ENCODE peak calls at places on chromosomes 3 and 15, in nine cellular contexts. F is fibroblast of lung, Y is heart left ventricle, X is AG04450, Q is heart right ventricle, H is cardiac fibroblast, W is PC-9, C is lung, O is AG10803. B is an unnamed sample.

GRCh38 chr15:82709081-82709420 is 624 bp downstream of the AP3B2 start:
- DNase-seq in C (no peak), Y (no peak), W (no peak), H (peak; percentile 3), F (peak; percentile 8), Q (no peak), O (no peak), X (no peak), B (no peak)

GRCh38 chr3:126746395-126747177 is 42.5 kb downstream of the CHCHD6 start:
- DNase-seq in Q (peak; percentile 75), X (no peak), H (peak; percentile 76), Y (peak; percentile 84), W (peak; percentile 66), F (peak; percentile 84), C (peak; percentile 65), O (peak; percentile 25), B (peak; percentile 65)

GRCh38 chr15:73240864-73241499 is 127.8 kb downstream of the HCN4 start:
- DNase-seq in Q (peak; percentile 67), W (peak; percentile 53), X (peak; percentile 43), O (peak; percentile 61), C (peak; percentile 60), Y (peak; percentile 55), F (peak; percentile 46), H (peak; percentile 76), B (peak; percentile 29)

GRCh38 chr3:130423064-130423463 is 77.6 kb downstream of the COL6A5 start:
- DNase-seq in Q (no peak), W (no peak), O (no peak), F (no peak), X (no peak), H (no peak), C (no peak), Y (no peak), B (no peak)

GRCh38 chr15:37891754-37892368 is 42.6 kb upstream of the TMCO5A start:
- DNase-seq in C (no peak), Q (no peak), H (peak; percentile 64), Y (no peak), F (peak; percentile 47), W (peak; percentile 14), X (peak; percentile 37), O (peak; percentile 57), B (peak; percentile 50)

GRCh38 chr3:72343078-72343477 is 505.2 kb downstream of the SHQ1 start:
- DNase-seq in W (no peak), Q (no peak), Y (no peak), C (no peak), X (no peak), F (peak; percentile 77), O (peak; percentile 43), H (peak; percentile 59), B (peak; percentile 55)

GRCh38 chr3:98513136-98513535 is 9.6 kb downstream of the CLDND1 start:
- DNase-seq in F (peak; percentile 23), X (no peak), H (peak; percentile 92), C (no peak), Y (no peak), W (peak; percentile 81), Q (no peak), O (peak; percentile 73), B (peak; percentile 76)

GRCh38 chr15:82540984-82541431 is 751 bp upstream of the RPS17 start:
- DNase-seq in O (no peak), C (peak; percentile 37), X (no peak), F (peak; percentile 29), H (no peak), Y (no peak), W (peak; percentile 21), Q (no peak), B (peak; percentile 47)

GRCh38 chr15:51841401-51842040 is 12.1 kb downstream of the TMOD3 start:
- DNase-seq in F (no peak), Y (no peak), O (no peak), C (no peak), H (no peak), Q (no peak), X (no peak), W (no peak), B (no peak)

GRCh38 chr3:183701744-183702143 is 4.1 kb downstream of the YEATS2 start:
- DNase-seq in F (no peak), O (no peak), H (no peak), W (no peak), X (no peak), Y (no peak), Q (no peak), C (no peak), B (no peak)

GRCh38 chr3:122353215-122353614 is 28.2 kb downstream of the CSTA start:
- DNase-seq in Q (no peak), W (no peak), H (no peak), O (no peak), X (no peak), F (no peak), C (no peak), Y (no peak), B (peak; percentile 13)

GRCh38 chr3:148790841-148791240 is 36.8 kb upstream of the CPB1 start:
- DNase-seq in H (peak; percentile 49), Q (peak; percentile 27), F (peak; percentile 65), W (no peak), X (no peak), O (peak; percentile 27), C (no peak), Y (no peak), B (no peak)

GRCh38 chr15:94524565-94524964 is 293.2 kb downstream of the MCTP2 start:
- DNase-seq in C (no peak), Y (no peak), X (no peak), H (no peak), W (no peak), Q (no peak), O (no peak), F (no peak), B (no peak)

DNA sequence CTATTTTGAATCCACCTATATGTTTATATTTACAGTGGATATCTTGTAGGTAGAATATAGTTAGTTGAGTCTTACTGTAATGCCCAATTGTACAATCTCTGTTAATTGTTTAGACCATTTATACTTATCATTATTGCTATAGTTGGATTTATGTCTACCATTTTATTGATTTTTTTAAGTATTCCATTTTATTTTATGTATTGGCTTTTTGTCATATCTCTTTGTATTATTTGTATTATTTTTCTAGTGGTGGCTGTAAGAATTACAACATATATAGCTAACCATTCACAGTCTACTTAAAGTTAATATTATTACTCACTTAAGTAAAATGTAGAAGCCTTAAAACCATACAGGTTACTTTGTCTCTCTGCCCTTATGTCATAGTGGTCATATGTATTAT is 46.1 kb downstream of the SLC2A2 start:
- DNase-seq in W (no peak), C (no peak), O (no peak), H (no peak), X (no peak), Q (no peak), Y (no peak), F (no peak), B (no peak)
- H3K4me3 ChIP-seq in W (no peak overlapping the region), C (no peak overlapping the region), O (no peak overlapping the region), H (no peak overlapping the region), X (no peak overlapping the region), Q (no peak overlapping the region), Y (no peak overlapping the region), F (no peak overlapping the region), B (no peak overlapping the region)

GRCh38 chr3:76646921-76647562 is 392.9 kb upstream of the ROBO2 start:
- DNase-seq in W (no peak), C (no peak), H (no peak), Q (no peak), X (no peak), O (no peak), F (no peak), Y (no peak), B (no peak)
- TF ChIP-seq CTCF in W (no peak), C (no peak), H (no peak), Q (no peak), X (peak; percentile 12), O (no peak), F (no peak), Y (no peak), B (no peak)

DNA sequence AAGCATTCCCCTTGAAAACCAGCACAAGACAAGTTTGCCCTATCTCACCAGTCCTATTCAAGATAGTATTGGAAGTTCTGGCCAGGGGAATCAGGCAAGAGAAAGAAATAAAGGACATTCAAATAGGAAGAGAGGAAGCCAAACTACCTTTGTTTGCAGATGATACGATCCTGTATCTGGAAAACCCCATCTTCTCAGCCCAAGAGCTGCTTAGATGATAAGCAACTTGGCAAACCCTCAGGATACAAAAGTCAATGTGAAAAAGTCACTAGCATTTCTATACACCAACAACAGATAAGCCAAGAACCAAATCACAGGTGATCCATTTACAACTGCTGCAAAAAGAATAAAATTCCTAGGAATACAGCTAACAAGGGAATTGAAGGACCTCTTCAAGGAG is 403.7 kb upstream of the AZI2 start:
- DNase-seq in X (no peak), H (no peak), C (no peak), O (no peak), F (no peak), Y (no peak), Q (no peak), W (no peak), B (no peak)
- H3K4me3 ChIP-seq in X (no peak overlapping the region), H (no peak overlapping the region), C (no peak overlapping the region), O (no peak overlapping the region), F (no peak overlapping the region), Y (no peak overlapping the region), Q (no peak overlapping the region), W (no peak overlapping the region), B (no peak overlapping the region)

GRCh38 chr3:63232764-63233396 is 45.2 kb upstream of the SYNPR start:
- DNase-seq in W (no peak), O (peak; percentile 11), F (peak; percentile 9), C (no peak), H (peak; percentile 23), Q (no peak), Y (no peak), X (no peak), B (no peak)

GRCh38 chr3:63230146-63230545 is 48.0 kb upstream of the SYNPR start:
- DNase-seq in O (no peak), F (no peak), W (no peak), X (no peak), C (no peak), H (no peak), Y (no peak), Q (no peak), B (no peak)

GRCh38 chr3:63228087-63228486 is 50.0 kb upstream of the SYNPR start:
- DNase-seq in Y (no peak), C (no peak), Q (no peak), H (no peak), W (no peak), F (no peak), O (no peak), X (no peak), B (no peak)

GRCh38 chr3:63231556-63231955 is 46.6 kb upstream of the SYNPR start:
- DNase-seq in H (no peak), Q (no peak), F (no peak), C (no peak), Y (no peak), W (no peak), X (no peak), O (no peak), B (no peak)

GRCh38 chr3:63228677-63229076 is 49.4 kb upstream of the SYNPR start:
- DNase-seq in C (no peak), F (peak; percentile 44), Y (no peak), X (no peak), H (peak; percentile 57), O (peak; percentile 48), Q (peak; percentile 5), W (no peak), B (peak; percentile 18)
- TF ChIP-seq CTCF in C (no peak), F (peak; percentile 66), Y (peak; percentile 17), X (peak; percentile 46), H (peak; percentile 61), O (peak; percentile 73), Q (peak; percentile 65), W (peak; percentile 41), B (peak; percentile 51)

DNA sequence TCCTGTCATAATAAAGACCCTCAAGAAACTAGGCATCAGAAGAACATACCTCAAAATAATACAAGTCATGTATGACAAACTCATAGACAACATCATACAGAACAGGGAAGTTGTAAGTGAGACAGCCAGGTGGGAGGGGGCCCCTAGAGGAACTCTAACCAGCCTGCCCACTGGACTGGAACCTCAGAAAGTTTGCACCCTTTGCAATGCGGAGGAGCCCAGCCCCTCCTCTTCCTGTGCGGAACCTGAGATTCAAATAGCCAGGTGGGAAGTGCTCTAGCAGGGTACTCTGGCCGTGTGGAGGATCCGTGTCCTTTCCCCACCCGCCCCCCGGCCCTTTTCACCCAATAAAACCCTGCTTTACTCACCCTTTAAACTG is 387.0 kb upstream of the CBLB start:
- DNase-seq in C (no peak), W (no peak), Q (no peak), X (no peak), Y (no peak), H (no peak), F (no peak), O (no peak), B (no peak)
- H3K4me3 ChIP-seq in C (no peak overlapping the region), W (no peak overlapping the region), Q (no peak overlapping the region), X (no peak overlapping the region), Y (no peak overlapping the region), H (no peak overlapping the region), F (no peak overlapping the region), O (no peak overlapping the region), B (no peak overlapping the region)

B was measured in foreskin fibroblast.